ENCODE peak calls at places on chromosomes 12 and 14, in ten cellular contexts. O is ascending aorta, L is HepG2, K is OCI-LY7, P is cardiac muscle cell, X is HL-60, T is kidney epithelial cell, E is AG09309, B is AG10803, Y is foreskin fibroblast. D is an unnamed sample.

GRCh38 chr14:54213531-54213930 is 183.3 kb upstream of the CDKN3 start:
- DNase-seq in O (no peak), L (no peak), K (no peak), P (no peak), X (no peak), T (no peak), E (no peak), B (peak; percentile 51), Y (no peak), D (no peak)

GRCh38 chr14:23631702-23632460 is 4.3 kb upstream of the DHRS2 start:
- DNase-seq in O (peak; percentile 74), L (peak; percentile 96), K (peak; percentile 63), P (peak; percentile 86), X (peak; percentile 53), T (peak; percentile 25), E (peak; percentile 48), B (peak; percentile 77), Y (peak; percentile 90), D (peak; percentile 38)

GRCh38 chr12:76688627-76689026 is 75.3 kb upstream of the ZDHHC17 start:
- DNase-seq in O (no peak), L (no peak), K (no peak), P (no peak), X (no peak), T (no peak), E (no peak), B (no peak), Y (no peak), D (no peak)

GRCh38 chr14:44846232-44846824 is 115.4 kb downstream of the KLHL28 start:
- DNase-seq in O (no peak), L (peak; percentile 27), K (peak; percentile 58), P (peak; percentile 72), X (peak; percentile 23), T (no peak), E (peak; percentile 8), B (peak; percentile 48), Y (peak; percentile 56), D (peak; percentile 8)

GRCh38 chr12:55996715-55997534 is at the start of gene SUOX:
- DNase-seq in O (peak; percentile 98), L (peak; percentile 98), K (no peak), P (peak; percentile 99), X (peak; percentile 96), T (peak; percentile 96), E (peak; percentile 92), B (peak; percentile 96), Y (peak; percentile 98), D (peak; percentile 81)

GRCh38 chr12:3559601-3560294 is 68.7 kb downstream of the PRMT8 start:
- DNase-seq in O (no peak), L (no peak), K (no peak), P (no peak), X (no peak), T (no peak), E (no peak), B (no peak), Y (no peak), D (no peak)

GRCh38 chr14:45838597-45838996 is 585.6 kb upstream of the MIS18BP1 start:
- DNase-seq in O (no peak), L (no peak), K (peak; percentile 0), P (no peak), X (no peak), T (no peak), E (no peak), B (no peak), Y (peak; percentile 5), D (peak; percentile 8)

GRCh38 chr12:132176920-132177551 is 32.8 kb downstream of the NOC4L start:
- DNase-seq in O (no peak), L (no peak), K (no peak), P (no peak), X (no peak), T (no peak), E (no peak), B (no peak), Y (no peak), D (no peak)

DNA sequence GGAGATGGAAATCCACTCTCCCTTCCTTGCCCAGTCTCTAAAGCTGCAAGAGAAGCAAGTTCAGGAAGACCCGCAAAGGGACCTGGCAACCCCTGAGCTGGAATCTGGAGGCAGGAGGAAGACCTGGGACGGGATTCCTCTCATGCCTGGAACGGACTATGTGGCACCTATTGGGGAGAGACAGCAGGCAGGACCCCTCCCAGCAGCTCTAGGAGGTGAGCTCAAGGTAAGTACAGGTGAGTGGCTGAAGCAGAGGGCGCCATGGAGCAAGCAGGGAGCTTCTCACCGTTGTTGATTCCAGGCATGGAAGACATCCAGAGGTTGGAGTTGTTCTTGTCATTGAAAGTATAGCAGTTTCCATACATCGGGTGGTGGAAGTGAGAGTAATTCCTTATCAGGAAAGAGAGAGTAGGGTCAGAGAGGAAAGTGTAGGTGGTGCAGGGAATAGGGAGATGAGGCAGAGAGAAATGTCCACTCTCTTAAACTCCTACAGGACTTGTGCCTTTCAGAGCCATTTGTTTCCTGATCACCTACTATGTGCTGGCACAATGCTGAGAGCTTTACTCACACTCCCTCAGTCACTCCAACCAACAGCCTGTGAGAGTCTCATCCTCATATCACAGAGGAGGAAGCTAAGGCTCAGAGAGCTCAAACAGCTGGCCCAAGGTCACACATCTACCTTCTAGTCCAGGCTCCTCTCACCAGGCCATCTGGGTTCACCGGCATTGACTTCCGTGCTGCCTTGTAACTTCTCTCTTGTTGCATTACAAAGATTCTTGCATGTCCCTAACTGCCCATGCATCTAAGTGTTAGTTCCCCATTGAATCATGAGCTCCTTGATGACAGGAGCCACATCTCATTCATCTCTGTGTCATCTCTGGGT is 13.9 kb upstream of the TNFRSF1A start:
- DNase-seq in O (no peak), L (no peak), K (peak; percentile 81), P (no peak), X (peak; percentile 91), T (no peak), E (no peak), B (no peak), Y (no peak), D (no peak)
- TF ChIP-seq CTCF in O (no peak), L (peak; percentile 56), K (peak; percentile 53), P (no peak), X (no peak), T (no peak), E (no peak), B (no peak), Y (no peak), D (no peak)

GRCh38 chr12:25976289-25976688 is 17.8 kb downstream of the RASSF8 start:
- DNase-seq in O (no peak), L (no peak), K (no peak), P (no peak), X (no peak), T (no peak), E (no peak), B (peak; percentile 49), Y (no peak), D (no peak)

GRCh38 chr12:25975179-25975578 is 16.7 kb downstream of the RASSF8 start:
- DNase-seq in O (no peak), L (no peak), K (no peak), P (no peak), X (no peak), T (no peak), E (no peak), B (no peak), Y (no peak), D (no peak)

GRCh38 chr12:25977047-25977446 is 18.6 kb downstream of the RASSF8 start:
- DNase-seq in O (no peak), L (no peak), K (no peak), P (no peak), X (no peak), T (peak; percentile 85), E (peak; percentile 74), B (peak; percentile 87), Y (peak; percentile 64), D (no peak)

GRCh38 chr12:25972783-25973182 is 14.3 kb downstream of the RASSF8 start:
- DNase-seq in O (no peak), L (no peak), K (no peak), P (peak; percentile 74), X (no peak), T (no peak), E (no peak), B (peak; percentile 68), Y (peak; percentile 76), D (no peak)

GRCh38 chr12:25975682-25976081 is 17.2 kb downstream of the RASSF8 start:
- DNase-seq in O (no peak), L (no peak), K (no peak), P (no peak), X (no peak), T (no peak), E (no peak), B (no peak), Y (no peak), D (no peak)
- H3K4me3 ChIP-seq in O (no peak overlapping the region), L (no peak overlapping the region), K (no peak overlapping the region), P (no peak overlapping the region), X (no peak overlapping the region), T (no peak overlapping the region), E (no peak overlapping the region), B (no peak overlapping the region), Y (no peak overlapping the region), D (no peak overlapping the region)

DNA sequence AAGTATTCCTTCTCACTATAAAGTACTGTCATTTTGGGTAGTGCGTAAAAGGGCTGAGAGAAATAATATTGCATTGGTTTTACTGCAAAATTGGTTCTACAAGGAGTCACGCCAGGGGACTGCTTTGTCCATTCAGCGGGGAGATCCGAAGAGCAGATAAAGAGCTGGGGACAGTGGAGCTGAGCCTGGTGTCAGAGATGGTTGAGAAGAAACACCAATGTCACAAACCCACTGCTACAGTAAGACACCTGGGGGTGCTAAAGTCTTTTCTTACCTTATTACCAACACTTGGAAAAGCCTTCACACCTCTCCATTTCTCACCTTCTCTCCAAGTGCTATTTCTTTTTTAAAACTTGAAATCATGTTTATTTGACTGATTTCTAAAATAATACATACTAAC is 14.1 kb downstream of the IL31 start:
- DNase-seq in O (no peak), L (no peak), K (peak; percentile 23), P (no peak), X (no peak), T (no peak), E (no peak), B (no peak), Y (no peak), D (no peak)
- TF ChIP-seq CTCF in O (no peak), L (peak; percentile 29), K (peak; percentile 63), P (no peak), X (no peak), T (no peak), E (no peak), B (no peak), Y (no peak), D (peak; percentile 9)

GRCh38 chr14:26794731-26795130 is 196.9 kb upstream of the NOVA1 start:
- DNase-seq in O (no peak), L (no peak), K (no peak), P (peak; percentile 74), X (no peak), T (no peak), E (no peak), B (peak; percentile 28), Y (peak; percentile 34), D (no peak)

DNA sequence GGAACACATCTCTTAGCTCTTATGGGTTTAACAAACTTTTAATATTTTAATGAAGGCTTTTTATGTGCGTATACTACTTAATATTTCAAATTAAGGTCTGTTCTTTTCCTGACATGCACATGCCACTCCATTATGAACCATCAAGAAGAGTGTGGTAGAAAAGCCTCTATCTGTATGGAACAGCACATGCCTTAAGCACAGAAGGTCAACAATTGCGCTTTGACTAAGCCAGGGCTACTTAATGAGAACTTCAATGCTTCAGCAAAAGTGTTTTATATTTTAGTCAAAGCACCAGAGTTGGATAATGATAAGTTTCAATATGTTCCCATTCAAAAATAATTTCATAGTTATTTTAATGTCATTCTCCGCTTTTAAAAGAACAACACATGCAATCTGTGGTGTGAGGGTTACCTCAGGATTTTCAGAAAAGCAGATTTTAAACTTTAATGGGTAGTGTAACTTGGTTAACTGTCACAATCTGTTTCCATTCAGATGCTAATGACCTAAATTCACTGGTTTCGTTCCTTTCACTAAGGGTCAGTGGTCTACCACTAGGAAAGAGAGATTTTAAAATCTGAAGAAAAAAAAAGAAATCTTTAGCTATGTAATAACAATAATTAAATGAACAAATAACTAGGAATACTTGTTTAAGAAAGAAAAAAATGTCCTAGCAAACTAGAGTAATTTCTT is 193.4 kb upstream of the NOVA1 start:
- DNase-seq in O (no peak), L (no peak), K (no peak), P (no peak), X (no peak), T (no peak), E (no peak), B (no peak), Y (no peak), D (no peak)
- H3K4me3 ChIP-seq in O (no peak overlapping the region), L (no peak overlapping the region), K (no peak overlapping the region), P (no peak overlapping the region), X (no peak overlapping the region), T (no peak overlapping the region), E (no peak overlapping the region), B (no peak overlapping the region), Y (no peak overlapping the region), D (no peak overlapping the region)